ENCODE peak calls at places on chromosome 19, in four cellular contexts. K is K562, W is HepG2, S is HCT116. Z is an unnamed sample.

GRCh38 chr19:21569497-21569870 is 64.1 kb downstream of the ZNF429 start:
- DNase-seq in K (no peak), W (no peak), S (no peak), Z (no peak)

GRCh38 chr19:29851769-29852521 is 40.2 kb downstream of the CCNE1 start:
- DNase-seq in K (no peak), W (no peak), S (no peak), Z (no peak)

GRCh38 chr19:16566161-16566560 is 6.1 kb downstream of the SLC35E1 start:
- DNase-seq in W (no peak), S (no peak), K (no peak), Z (no peak)

GRCh38 chr19:10670187-10670586 is 16.0 kb downstream of the ILF3 start:
- DNase-seq in S (no peak), W (no peak), K (no peak), Z (no peak)

GRCh38 chr19:33242911-33243310 is 17.3 kb upstream of the SLC7A10 start:
- DNase-seq in S (no peak), K (no peak), W (no peak), Z (no peak)

GRCh38 chr19:57016076-57016475 is 103.7 kb upstream of the USP29 start:
- DNase-seq in K (no peak), W (no peak), S (no peak), Z (no peak)

GRCh38 chr19:57249329-57249728 is 8.9 kb downstream of the ZNF805 start:
- DNase-seq in K (no peak), W (no peak), S (no peak), Z (no peak)

GRCh38 chr19:21109116-21109515 is 27.1 kb downstream of the ZNF714 start:
- DNase-seq in W (no peak), S (no peak), K (no peak), Z (no peak)

GRCh38 chr19:42246143-42246868 is 3.9 kb upstream of the GSK3A start:
- DNase-seq in S (no peak), K (peak; percentile 48), W (no peak), Z (peak; percentile 74)
- TF ChIP-seq YY1 in S (no peak), K (no peak), W (no peak), Z (no peak)

DNA sequence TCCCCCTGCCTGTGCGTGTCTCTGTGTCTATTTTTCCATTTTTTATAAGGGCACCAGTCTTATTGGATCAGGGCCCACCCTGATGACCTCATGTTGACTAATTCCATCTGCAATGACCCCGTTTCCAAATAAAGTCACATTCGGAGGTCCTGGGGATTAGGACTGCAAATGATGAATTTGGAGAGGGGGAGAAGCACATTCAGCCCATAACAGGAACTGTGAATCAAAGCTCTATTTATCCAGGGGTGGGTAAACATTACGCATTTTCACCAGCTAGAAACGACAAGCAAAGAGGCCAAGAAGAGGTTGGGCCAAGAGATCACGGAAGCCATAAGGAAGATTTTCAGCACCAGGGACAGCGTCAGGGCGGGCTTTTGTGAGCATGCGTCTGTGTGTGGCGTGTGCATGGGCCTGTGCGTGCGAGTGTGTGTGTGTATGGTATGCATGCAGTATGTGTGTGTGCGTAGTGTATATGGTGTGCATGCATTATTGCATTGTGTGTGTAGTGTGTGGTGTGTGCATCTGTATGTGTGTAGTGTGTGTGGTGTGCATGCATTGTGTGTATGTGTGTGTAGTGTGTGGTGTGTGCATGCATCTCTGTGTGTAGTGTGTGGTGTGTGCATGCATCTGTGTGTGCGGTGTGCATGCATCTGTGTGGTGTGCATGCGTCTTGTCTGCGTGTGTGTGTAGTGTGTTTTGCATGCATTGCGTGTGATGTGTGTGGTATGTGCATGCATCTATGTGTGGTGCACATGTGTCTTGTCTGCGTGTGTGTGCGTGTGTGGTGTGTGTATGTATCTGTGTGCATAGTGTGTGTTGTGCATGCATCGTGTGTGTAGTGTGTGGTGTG is 19.6 kb downstream of the CELF5 start:
- DNase-seq in K (peak; percentile 68), S (peak; percentile 15), W (peak; percentile 55), Z (no peak)
- TF ChIP-seq ELF1 in K (no peak), S (no peak), W (no peak), Z (no peak)

GRCh38 chr19:46015961-46016425 is 6.9 kb downstream of the PGLYRP1 start:
- DNase-seq in K (no peak), W (no peak), S (no peak), Z (peak; percentile 61)

GRCh38 chr19:46017095-46017429 is 5.8 kb downstream of the PGLYRP1 start:
- DNase-seq in W (no peak), S (no peak), K (no peak), Z (no peak)

GRCh38 chr19:46016426-46017094 is 6.3 kb downstream of the PGLYRP1 start:
- DNase-seq in K (peak; percentile 97), W (peak; percentile 43), S (peak; percentile 45), Z (peak; percentile 94)

GRCh38 chr19:46014534-46014933 is 8.3 kb downstream of the PGLYRP1 start:
- DNase-seq in K (no peak), S (no peak), W (no peak), Z (no peak)

GRCh38 chr19:46015080-46015960 is 7.5 kb downstream of the PGLYRP1 start:
- DNase-seq in W (no peak), S (no peak), K (peak; percentile 76), Z (peak; percentile 93)
- TF ChIP-seq YY1 in W (no peak), S (no peak), K (no peak), Z (no peak)

DNA sequence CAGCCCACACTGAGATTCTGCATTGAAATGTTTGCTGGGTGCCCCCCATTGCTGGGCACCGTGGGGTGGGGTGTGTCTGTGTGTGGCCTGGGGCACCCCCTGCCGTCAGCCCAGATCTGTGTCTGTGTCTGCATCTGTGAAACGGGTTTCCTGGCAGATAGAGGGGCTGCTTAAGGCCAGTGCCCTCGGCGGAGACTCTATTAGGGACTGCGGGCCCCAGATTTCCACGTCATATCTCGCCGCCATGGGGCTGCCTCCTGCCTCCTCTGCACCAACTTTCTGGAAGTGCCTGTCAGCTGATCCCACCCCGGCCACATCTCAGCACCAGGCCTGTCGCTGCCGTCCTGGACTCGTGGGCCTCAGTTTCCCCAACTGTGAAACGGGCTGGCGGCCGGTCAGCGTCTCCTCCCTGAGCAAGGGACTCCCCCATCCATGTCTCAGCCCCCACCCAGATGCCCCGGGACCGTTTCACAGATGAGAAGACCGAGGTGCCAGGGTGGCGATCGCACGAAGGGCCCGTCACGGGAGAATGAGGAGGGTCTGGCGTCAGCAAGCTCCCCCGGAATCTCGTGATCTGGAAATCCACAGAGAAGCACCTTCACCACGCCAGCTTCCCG is 21.4 kb downstream of the ARID3A start:
- DNase-seq in K (no peak), W (no peak), S (no peak), Z (no peak)
- TF ChIP-seq ELF1 in K (no peak), W (no peak), S (no peak), Z (no peak)

GRCh38 chr19:42487025-42487797 is 41.1 kb downstream of the CEACAM1 start:
- DNase-seq in S (no peak), W (no peak), K (no peak), Z (no peak)
- TF ChIP-seq YY1 in S (no peak), W (no peak), K (no peak), Z (no peak)

DNA sequence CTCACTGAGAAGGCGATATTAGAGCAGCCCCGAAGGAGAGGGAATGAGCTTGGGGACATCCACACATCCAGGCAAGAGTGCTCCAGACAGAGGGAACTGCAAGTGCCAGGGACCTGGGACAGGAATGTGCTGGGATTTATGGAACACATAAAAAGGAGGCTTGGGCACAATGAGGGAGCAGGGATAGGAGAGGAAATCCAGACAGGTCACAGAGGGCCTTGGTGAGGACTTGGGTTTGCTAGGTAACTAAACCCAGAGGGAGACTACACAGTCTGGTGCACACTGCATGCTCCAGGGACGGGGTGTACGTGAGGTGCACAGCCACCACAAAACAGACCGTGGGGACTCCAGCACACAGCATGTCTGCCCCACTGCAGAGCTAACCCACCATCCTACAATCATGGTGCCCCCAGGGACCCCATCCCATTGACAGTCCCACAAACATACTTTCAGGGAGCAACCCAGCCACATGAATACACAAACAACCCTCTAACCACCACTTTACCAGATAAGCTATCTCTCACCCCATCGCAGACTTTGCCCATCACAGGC is 5.6 kb upstream of the ZFP36 start:
- DNase-seq in W (no peak), K (no peak), S (no peak), Z (no peak)
- TF ChIP-seq ELF1 in W (no peak), K (no peak), S (no peak), Z (no peak)

GRCh38 chr19:46860125-46860845 is 512 bp upstream of the ARHGAP35 start:
- DNase-seq in S (peak; percentile 93), K (peak; percentile 93), W (peak; percentile 96), Z (peak; percentile 90)

GRCh38 chr19:46860846-46861690 is at the start of gene ARHGAP35:
- DNase-seq in K (peak; percentile 88), W (no peak), S (no peak), Z (peak; percentile 92)

GRCh38 chr19:46861691-46862503 is 1.1 kb downstream of the ARHGAP35 start:
- DNase-seq in W (no peak), S (no peak), K (peak; percentile 18), Z (no peak)

GRCh38 chr19:46862504-46862835 is 1.7 kb downstream of the ARHGAP35 start:
- DNase-seq in K (peak; percentile 15), W (no peak), S (no peak), Z (no peak)

GRCh38 chr19:46859637-46860124 is 1.1 kb upstream of the ARHGAP35 start:
- DNase-seq in K (peak; percentile 43), S (no peak), W (peak; percentile 87), Z (peak; percentile 58)
- TF ChIP-seq YY1 in K (no peak), S (no peak), W (no peak), Z (no peak)

GRCh38 chr19:50794074-50794777 is 4.0 kb downstream of the ACP4 start:
- DNase-seq in W (no peak), S (no peak), K (peak; percentile 78), Z (peak; percentile 70)
- TF ChIP-seq ELF1 in W (no peak), S (no peak), K (peak; percentile 59), Z (no peak)

DNA sequence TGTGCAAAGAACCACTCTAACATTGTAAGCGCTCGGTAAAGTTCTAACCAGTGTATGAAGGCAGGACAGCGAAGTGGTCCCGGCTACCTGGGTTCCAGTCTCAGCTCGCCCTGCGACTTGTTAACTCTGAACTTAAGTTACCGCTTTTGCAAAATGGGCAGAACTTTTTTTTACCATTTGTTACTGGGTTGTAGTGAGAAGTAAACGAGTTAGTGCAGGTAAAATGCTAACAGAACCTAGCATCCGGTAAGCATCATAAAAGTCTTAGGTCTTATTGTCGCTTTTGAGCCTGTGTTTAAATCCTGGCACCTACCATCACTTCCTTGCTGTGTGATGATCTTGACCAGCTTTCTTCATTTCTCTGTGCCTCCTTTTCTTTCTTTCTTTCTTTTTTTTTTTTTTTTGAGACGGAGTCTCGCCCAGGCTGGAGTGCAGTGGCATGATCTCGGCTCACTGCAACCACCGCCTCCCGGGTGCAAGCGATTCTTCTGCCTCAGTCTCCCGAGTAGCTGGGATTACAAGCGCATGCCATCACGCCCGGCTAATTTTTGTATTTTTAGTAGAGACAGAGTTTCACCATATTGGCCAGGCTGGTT is 734 bp upstream of the TRMT1 start:
- DNase-seq in S (peak; percentile 24), K (no peak), W (no peak), Z (no peak)
- TF ChIP-seq YY1 in S (no peak), K (no peak), W (no peak), Z (no peak)

GRCh38 chr19:45526143-45526542 is 18.9 kb downstream of the VASP start:
- DNase-seq in K (peak; percentile 82), S (no peak), W (peak; percentile 78), Z (peak; percentile 91)
- TF ChIP-seq ELF1 in K (no peak), S (no peak), W (no peak), Z (no peak)